ENCODE peak calls at places on chromosomes 13 and 19, in seven cellular contexts. V, M, L, R, T, S and W are unnamed samples.

GRCh38 chr13:106734185-106734584 is 166.2 kb upstream of the ARGLU1 start:
- DNase-seq in S (no peak), R (no peak), V (no peak), T (no peak), M (no peak), L (no peak), W (no peak)

GRCh38 chr13:65808061-65808460 is 1422.1 kb downstream of the PCDH9 start:
- DNase-seq in L (no peak), S (no peak), T (no peak), V (no peak), M (no peak), R (no peak), W (peak)

GRCh38 chr13:78862460-78862859 is 203.5 kb upstream of the OBI1 start:
- DNase-seq in L (no peak), V (no peak), S (no peak), R (no peak), T (no peak), M (no peak), W (no peak)

GRCh38 chr13:110359840-110360301 is 52.8 kb downstream of the COL4A2 start:
- DNase-seq in V (peak), S (no peak), T (no peak), M (no peak), L (no peak), R (no peak), W (no peak)

GRCh38 chr19:17333611-17334413 is 843 bp downstream of the ANO8 start:
- DNase-seq in L (peak), T (peak), S (no peak), R (no peak), M (no peak), V (peak), W (peak)

GRCh38 chr19:50932690-50933083 is 20.2 kb downstream of the KLK5 start:
- DNase-seq in L (no peak), T (no peak), V (no peak), R (no peak), M (no peak), S (no peak), W (no peak)

GRCh38 chr13:30735025-30735967 is at the start of gene ALOX5AP:
- DNase-seq in M (no peak), S (no peak), R (no peak), V (no peak), L (no peak), T (no peak), W (no peak)

GRCh38 chr13:91399189-91400093 is 1.0 kb downstream of the GPC5 start:
- DNase-seq in S (no peak), L (no peak), R (no peak), T (no peak), M (no peak), V (no peak), W (no peak)

GRCh38 chr19:51901860-51902259 is 3.0 kb downstream of the ZNF649 start:
- DNase-seq in L (no peak), M (no peak), V (no peak), S (no peak), R (no peak), T (no peak), W (no peak)

GRCh38 chr13:79258489-79258888 is 147.6 kb downstream of the RBM26 start:
- DNase-seq in V (no peak), L (no peak), R (no peak), T (no peak), M (no peak), S (no peak), W (no peak)

GRCh38 chr19:13833330-13834265 is 38.4 kb downstream of the ZSWIM4 start:
- DNase-seq in V (peak), T (peak), R (no peak), S (peak), L (peak), M (peak), W (peak)

GRCh38 chr13:51221674-51222509 is at the start of gene FAM124A:
- DNase-seq in T (peak), L (peak), M (peak), S (peak), V (peak), R (no peak), W (peak)

GRCh38 chr13:39684531-39685137 is 29.2 kb downstream of the COG6 start:
- DNase-seq in M (no peak), R (no peak), L (no peak), T (peak), V (no peak), S (no peak), W (peak)

GRCh38 chr13:74825170-74825948 is 656.6 kb downstream of the TBC1D4 start:
- DNase-seq in L (no peak), V (no peak), S (no peak), M (no peak), R (no peak), T (no peak), W (peak)

GRCh38 chr19:40452016-40452415 is 7.9 kb upstream of the SERTAD3 start:
- DNase-seq in L (no peak), S (no peak), V (no peak), T (no peak), M (no peak), R (no peak), W (no peak)

GRCh38 chr13:81406022-81406421 is 1065.1 kb upstream of the SPRY2 start:
- DNase-seq in T (no peak), R (no peak), M (no peak), L (no peak), S (no peak), V (no peak), W (no peak)

GRCh38 chr19:57903298-57904174 is 12.9 kb downstream of the ZNF417 start:
- DNase-seq in T (peak), R (no peak), V (peak), M (no peak), L (no peak), S (no peak), W (peak)

GRCh38 chr13:92175330-92175729 is 776.9 kb downstream of the GPC5 start:
- DNase-seq in L (no peak), R (no peak), V (no peak), T (peak), M (no peak), S (no peak), W (no peak)

GRCh38 chr13:43005460-43006236 is 13.6 kb upstream of the EPSTI1 start:
- DNase-seq in T (no peak), R (no peak), L (no peak), V (no peak), S (no peak), M (no peak), W (peak)

GRCh38 chr13:110173247-110173818 is 133.6 kb downstream of the COL4A1 start:
- DNase-seq in R (no peak), S (no peak), L (no peak), T (no peak), M (no peak), V (no peak), W (peak)

GRCh38 chr13:40549500-40550094 is 116.8 kb downstream of the FOXO1 start:
- DNase-seq in M (no peak), L (no peak), R (no peak), T (no peak), V (no peak), S (no peak), W (peak)

GRCh38 chr13:27962128-27962841 is 6.8 kb downstream of the CDX2 start:
- DNase-seq in S (no peak), V (no peak), M (no peak), R (no peak), L (no peak), T (no peak), W (no peak)

GRCh38 chr13:28324181-28324789 is 170.6 kb downstream of the FLT1 start:
- DNase-seq in T (peak), S (no peak), L (peak), M (no peak), V (peak), R (peak), W (peak)

GRCh38 chr19:55081773-55082022 is 6.0 kb downstream of the EPS8L1 start:
- DNase-seq in R (no peak), M (no peak), V (no peak), L (no peak), S (no peak), T (no peak), W (no peak)